ENCODE peak calls at places on chromosome X, in five cellular contexts. A is spleen; G is sigmoid colon; L is tibial nerve; K is naive thymus-derived CD4-positive, alpha-beta T cell. S is an unnamed sample. For H3K4me1, the result is how much of the 10 kb centered on the place peaks cover.

GRCh38 chrX:1802912-1803311 is 188.1 kb downstream of the ASMT start:
- DNase-seq in A (no peak), K (no peak), L (no peak), G (no peak), S (no peak)

GRCh38 chrX:39309721-39310152 is 508.5 kb downstream of the MID1IP1 start:
- DNase-seq in G (no peak), K (peak), A (no peak), L (no peak), S (no peak)

GRCh38 chrX:3518870-3519269 is 172.4 kb upstream of the MXRA5 start:
- DNase-seq in G (peak), A (no peak), L (no peak), K (no peak), S (peak)

GRCh38 chrX:15321447-15321846 is 6.0 kb upstream of the ASB11 start:
- DNase-seq in G (no peak), K (no peak), A (no peak), L (no peak), S (no peak)

GRCh38 chrX:43559643-43560042 is 96.5 kb upstream of the MAOA start:
- DNase-seq in G (peak), A (no peak), L (no peak), K (peak), S (peak)

GRCh38 chrX:2395261-2395850 is 105.4 kb downstream of the DHRSX start:
- DNase-seq in A (no peak), G (no peak), L (no peak), K (no peak), S (no peak)

GRCh38 chrX:70454441-70455365 is 10.1 kb downstream of the DLG3 start:
- DNase-seq in G (peak), A (peak), K (peak), L (peak), S (peak)

GRCh38 chrX:155086202-155086840 is 15.0 kb downstream of the BRCC3 start:
- DNase-seq in K (peak), A (peak), G (no peak), L (no peak), S (peak)

GRCh38 chrX:51242212-51242611 is 90.4 kb upstream of the NUDT10 start:
- DNase-seq in G (no peak), L (no peak), A (no peak), K (no peak), S (no peak)

GRCh38 chrX:11887175-11887574 is 129.1 kb downstream of the MSL3 start:
- DNase-seq in A (no peak), G (no peak), L (no peak), K (no peak), S (no peak)

GRCh38 chrX:1222511-1223252 is 10.2 kb upstream of the CRLF2 start:
- DNase-seq in A (no peak), G (peak), L (no peak), K (no peak), S (no peak)

GRCh38 chrX:110412971-110413726 is 54.5 kb downstream of the RTL9 start:
- DNase-seq in K (peak), G (peak), A (peak), L (peak), S (peak)

GRCh38 chrX:132365490-132365889 is 123.3 kb downstream of the MBNL3 start:
- DNase-seq in L (no peak), G (no peak), A (no peak), K (no peak), S (no peak)

GRCh38 chrX:675279-675886 is 44.8 kb downstream of the SHOX start:
- DNase-seq in K (no peak), L (no peak), A (no peak), G (no peak), S (no peak)

GRCh38 chrX:24619647-24620046 is 27.5 kb downstream of the PCYT1B start:
- DNase-seq in G (no peak), A (no peak), K (no peak), L (no peak), S (no peak)

GRCh38 chrX:100710816-100711215 is 21.1 kb downstream of the SYTL4 start:
- DNase-seq in A (no peak), K (no peak), L (no peak), G (no peak), S (no peak)

GRCh38 chrX:112668476-112669404 is 11.0 kb downstream of the LHFPL1 start:
- DNase-seq in G (no peak), A (no peak), K (no peak), L (no peak), S (no peak)

GRCh38 chrX:2708601-2709200 is 17.6 kb downstream of the CD99 start:
- DNase-seq in G (no peak), A (peak), K (no peak), L (no peak), S (no peak)

GRCh38 chrX:48902776-48903175 is 5.0 kb downstream of the PQBP1 start:
- DNase-seq in G (no peak), A (no peak), L (no peak), K (no peak), S (no peak)

GRCh38 chrX:42755820-42756219 is 22.1 kb downstream of the PPP1R2C start:
- DNase-seq in G (peak), L (peak), A (no peak), K (no peak), S (no peak)

DNA sequence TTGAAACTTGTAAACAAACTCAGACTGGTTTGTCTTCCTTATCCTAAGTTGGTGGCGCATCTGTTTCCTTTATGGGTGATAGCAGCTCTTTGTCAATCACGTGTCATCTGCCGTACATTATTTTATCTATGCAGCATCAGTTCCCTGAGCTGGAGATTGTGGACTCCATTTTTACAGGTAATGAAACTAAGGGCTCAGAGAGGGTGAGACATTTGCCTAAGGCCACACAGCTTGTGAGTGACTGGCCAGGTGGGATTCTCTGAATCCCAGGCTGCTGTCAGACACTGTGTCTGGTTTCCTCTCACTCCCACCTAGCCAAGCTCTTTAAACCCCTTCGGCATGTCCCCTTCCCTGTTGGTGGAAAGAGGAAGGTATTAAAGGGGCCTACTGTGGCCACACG is 41.7 kb upstream of the CLCN4 start:
- DNase-seq in G (no peak), A (no peak), L (no peak), K (no peak), S (no peak)
- H3K4me1 ChIP-seq in G (under half), A (under half), L (under half), K (under half), S (under half)

GRCh38 chrX:10537308-10537707 is 83.1 kb downstream of the MID1 start:
- DNase-seq in G (no peak), A (no peak), K (no peak), L (no peak), S (no peak)

GRCh38 chrX:10534611-10535010 is 85.8 kb downstream of the MID1 start:
- DNase-seq in G (no peak), K (no peak), L (no peak), A (no peak), S (no peak)

GRCh38 chrX:10533686-10534365 is 86.6 kb downstream of the MID1 start:
- DNase-seq in L (no peak), K (no peak), A (no peak), G (no peak), S (no peak)

GRCh38 chrX:10531927-10532326 is 88.5 kb downstream of the MID1 start:
- DNase-seq in A (no peak), L (no peak), K (no peak), G (no peak), S (no peak)

GRCh38 chrX:10536744-10537143 is 83.6 kb downstream of the MID1 start:
- DNase-seq in K (no peak), G (no peak), A (no peak), L (no peak), S (no peak)
- H3K27ac ChIP-seq in K (no peak), G (no peak), A (no peak), L (no peak), S (no peak)

GRCh38 chrX:19839770-19840254 is 47.6 kb downstream of the SH3KBP1 start:
- DNase-seq in K (peak), A (no peak), G (no peak), L (no peak), S (no peak)

GRCh38 chrX:19840899-19841648 is 46.3 kb downstream of the SH3KBP1 start:
- DNase-seq in G (no peak), L (no peak), A (no peak), K (peak), S (no peak)

GRCh38 chrX:19848110-19848509 is 39.3 kb downstream of the SH3KBP1 start:
- DNase-seq in G (no peak), K (no peak), L (no peak), A (no peak), S (no peak)

GRCh38 chrX:19846995-19847790 is 40.2 kb downstream of the SH3KBP1 start:
- DNase-seq in A (no peak), L (no peak), K (no peak), G (no peak), S (no peak)

GRCh38 chrX:19842542-19842941 is 44.9 kb downstream of the SH3KBP1 start:
- DNase-seq in L (no peak), A (no peak), K (no peak), G (no peak), S (no peak)
- H3K4me1 ChIP-seq in L (under half), A (under half), K (under half), G (under half), S (under half)

DNA sequence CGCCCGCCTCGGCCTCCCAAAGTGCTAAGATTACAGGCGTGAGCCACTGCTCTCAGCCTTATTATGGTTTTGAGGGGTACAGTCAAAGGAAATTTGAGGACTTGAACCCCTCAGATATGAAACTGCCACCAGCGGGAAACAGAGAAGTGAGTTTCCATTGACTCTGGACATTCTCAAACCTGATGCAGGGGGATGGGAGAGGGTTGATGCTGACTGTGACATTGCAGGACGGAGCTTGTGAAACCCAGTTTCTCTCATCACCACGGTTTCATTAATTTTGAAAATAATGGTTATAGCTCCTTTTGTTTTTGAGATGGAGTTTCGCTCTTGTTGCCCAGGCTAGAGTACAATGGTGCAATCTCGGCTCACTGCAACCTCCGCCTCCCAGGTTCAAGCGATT is 18.2 kb upstream of the NKRF start:
- DNase-seq in K (no peak), L (no peak), A (no peak), G (no peak), S (no peak)
- H3K27ac ChIP-seq in K (no peak), L (no peak), A (no peak), G (no peak), S (no peak)

GRCh38 chrX:139816204-139816603 is 108.2 kb upstream of the MCF2 start:
- DNase-seq in L (no peak), K (no peak), G (no peak), A (no peak), S (no peak)

GRCh38 chrX:139820358-139820984 is 112.4 kb downstream of the ATP11C start:
- DNase-seq in A (no peak), L (no peak), K (no peak), G (no peak), S (no peak)

GRCh38 chrX:139811942-139812629 is 104.1 kb upstream of the MCF2 start:
- DNase-seq in G (no peak), L (no peak), A (no peak), K (no peak), S (no peak)

DNA sequence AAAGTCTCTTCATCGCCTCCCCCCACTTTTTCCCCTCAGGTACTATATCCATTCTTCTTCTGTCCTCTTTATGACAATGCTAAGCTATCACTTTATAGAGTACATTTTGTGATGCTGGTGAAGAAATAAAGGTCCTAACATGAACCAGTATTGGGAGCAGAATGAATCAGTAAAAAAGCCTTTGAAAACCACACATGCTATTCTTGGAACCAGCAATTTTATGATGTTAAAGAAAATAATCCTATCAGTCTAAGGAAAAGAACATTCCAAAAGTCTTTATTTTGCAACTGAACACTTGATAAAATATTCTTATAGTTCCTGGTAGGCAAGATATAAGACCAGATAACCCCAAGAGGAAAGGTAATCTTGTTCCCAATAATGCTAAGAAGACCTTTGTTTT is 107.8 kb upstream of the MCF2 start:
- DNase-seq in A (no peak), G (no peak), L (no peak), K (no peak), S (no peak)
- H3K4me1 ChIP-seq in A (under half), G (under half), L (under half), K (under half), S (under half)